ENCODE peak calls at places on chromosomes 12 and 14, in four cellular contexts. V is stimulated activated CD8-positive, alpha-beta memory T cell treated with anti-CD3 and anti-CD28 coated beads, Interleukin-12 subunit alpha, Interleukin-12 subunit beta, amount 100 ng/mL, for 4 hours; N is KBM-7; P is Right ventricle myocardium superior. C is an unnamed sample.

GRCh38 chr14:99213101-99213500 is 58.9 kb downstream of the BCL11B start:
- DNase-seq in N (no peak), P (no peak), V (no peak), C (no peak)

GRCh38 chr14:68377056-68377455 is 415.8 kb downstream of the ZFP36L1 start:
- DNase-seq in P (no peak), N (no peak), V (no peak), C (no peak)

GRCh38 chr14:34120185-34120977 is 169.5 kb upstream of the EGLN3 start:
- DNase-seq in N (no peak), P (no peak), V (no peak), C (no peak)

GRCh38 chr14:105865266-105865903 is 339.0 kb downstream of the TMEM121 start:
- DNase-seq in N (no peak), V (no peak), P (peak; percentile 30), C (no peak)

GRCh38 chr12:4202918-4203317 is 70.6 kb upstream of the CCND2 start:
- DNase-seq in N (no peak), V (no peak), P (no peak), C (no peak)

GRCh38 chr12:9784326-9784725 is 23.6 kb upstream of the CD69 start:
- DNase-seq in N (no peak), V (no peak), P (no peak), C (no peak)

GRCh38 chr12:62799126-62799736 is 135.7 kb downstream of the PPM1H start:
- DNase-seq in P (no peak), N (peak; percentile 78), V (no peak), C (no peak)

GRCh38 chr14:89365071-89365801 is 51.8 kb downstream of the FOXN3 start:
- DNase-seq in V (peak; percentile 23), N (peak; percentile 92), P (no peak), C (no peak)

GRCh38 chr12:113359939-113360748 is 1.8 kb downstream of the PLBD2 start:
- DNase-seq in N (no peak), V (no peak), P (no peak), C (peak; percentile 40)

GRCh38 chr14:101193126-101193844 is 289.8 kb upstream of the RTL1 start:
- DNase-seq in V (no peak), P (no peak), N (no peak), C (no peak)

GRCh38 chr12:93467351-93468007 is at the start of gene MRPL42:
- DNase-seq in V (peak; percentile 83), P (peak; percentile 96), N (peak; percentile 97), C (peak; percentile 96)

GRCh38 chr12:46556820-46557524 is 184.4 kb upstream of the SLC38A2 start:
- DNase-seq in N (no peak), V (no peak), P (no peak), C (no peak)

GRCh38 chr12:67025543-67026114 is 243.5 kb upstream of the CAND1 start:
- DNase-seq in V (no peak), N (peak; percentile 67), P (no peak), C (no peak)

GRCh38 chr14:73710737-73711136 is 3.4 kb downstream of the PNMA1 start:
- DNase-seq in N (no peak), P (no peak), V (no peak), C (no peak)

GRCh38 chr14:100673085-100673806 is 53.4 kb upstream of the DLK1 start:
- DNase-seq in V (no peak), N (no peak), P (no peak), C (no peak)